ENCODE peak calls at places on chromosome 2, in six cellular contexts. R is cardiac muscle cell, O is GM20000, C is cardiac fibroblast, V is upper lobe of right lung, X is epithelial cell of proximal tubule. F is an unnamed sample.

GRCh38 chr2:41853427-41854191 is 194.2 kb upstream of the PKDCC start:
- DNase-seq in R (peak), O (peak), C (peak), V (no peak), X (no peak), F (peak)

GRCh38 chr2:65431417-65432226 is 777 bp downstream of the SPRED2 start:
- DNase-seq in R (peak), O (peak), C (peak), V (peak), X (no peak), F (peak)

GRCh38 chr2:159146930-159147666 is 139.4 kb downstream of the WDSUB1 start:
- DNase-seq in R (no peak), O (no peak), C (no peak), V (peak), X (no peak), F (no peak)

GRCh38 chr2:121237980-121238665 is 46.9 kb downstream of the TFCP2L1 start:
- DNase-seq in R (no peak), O (no peak), C (peak), V (peak), X (no peak), F (no peak)

GRCh38 chr2:99337931-99338580 is 867 bp downstream of the EIF5B start:
- DNase-seq in R (peak), O (peak), C (peak), V (no peak), X (no peak), F (peak)

GRCh38 chr2:7557376-7557775 is 640.2 kb downstream of the RNF144A start:
- DNase-seq in R (no peak), O (no peak), C (no peak), V (no peak), X (no peak), F (no peak)

GRCh38 chr2:149064365-149064841 is 25.9 kb downstream of the LYPD6B start:
- DNase-seq in R (no peak), O (no peak), C (no peak), V (no peak), X (no peak), F (no peak)

GRCh38 chr2:43239981-43240761 is 13.8 kb upstream of the ZFP36L2 start:
- DNase-seq in R (no peak), O (peak), C (no peak), V (no peak), X (no peak), F (peak)

GRCh38 chr2:2748399-2749205 is 417.5 kb upstream of the MYT1L start:
- DNase-seq in R (no peak), O (no peak), C (no peak), V (no peak), X (no peak), F (no peak)

GRCh38 chr2:33706410-33706809 is 107.3 kb upstream of the FAM98A start:
- DNase-seq in R (no peak), O (no peak), C (no peak), V (no peak), X (no peak), F (no peak)

GRCh38 chr2:102289129-102289528 is 22.2 kb upstream of the IL1RL1 start:
- DNase-seq in R (no peak), O (no peak), C (peak), V (no peak), X (no peak), F (no peak)

GRCh38 chr2:190762569-190762968 is 113.7 kb downstream of the NAB1 start:
- DNase-seq in R (no peak), O (no peak), C (no peak), V (no peak), X (no peak), F (no peak)

GRCh38 chr2:39027427-39027826 is 93.4 kb downstream of the SOS1 start:
- DNase-seq in R (no peak), O (no peak), C (no peak), V (no peak), X (no peak), F (no peak)

GRCh38 chr2:17877811-17878221 is 651 bp upstream of the KCNS3 start:
- DNase-seq in R (peak), O (peak), C (peak), V (no peak), X (no peak), F (peak)

GRCh38 chr2:216866515-216867095 is 6.7 kb upstream of the TNP1 start:
- DNase-seq in R (no peak), O (no peak), C (no peak), V (no peak), X (no peak), F (no peak)

GRCh38 chr2:136116111-136116812 is 1.7 kb downstream of the CXCR4 start:
- DNase-seq in R (no peak), O (peak), C (peak), V (peak), X (no peak), F (peak)
- TF ChIP-seq CTCF in R (no peak), O (no peak), C (no peak), V (no peak), X (no peak), F (no peak)

GRCh38 chr2:220458051-220458450 is 830.6 kb downstream of the SLC4A3 start:
- DNase-seq in R (no peak), O (no peak), C (no peak), V (no peak), X (no peak), F (no peak)

GRCh38 chr2:220463876-220464275 is 836.4 kb downstream of the SLC4A3 start:
- DNase-seq in R (no peak), O (no peak), C (no peak), V (no peak), X (no peak), F (no peak)

GRCh38 chr2:220455389-220455788 is 828.0 kb downstream of the SLC4A3 start:
- DNase-seq in R (no peak), O (no peak), C (no peak), V (no peak), X (no peak), F (no peak)

GRCh38 chr2:220465700-220466099 is 838.3 kb downstream of the SLC4A3 start:
- DNase-seq in R (no peak), O (no peak), C (no peak), V (no peak), X (no peak), F (no peak)

GRCh38 chr2:220460257-220460985 is 833.0 kb downstream of the SLC4A3 start:
- DNase-seq in R (no peak), O (no peak), C (peak), V (no peak), X (no peak), F (no peak)
- TF ChIP-seq CTCF in R (no peak), O (no peak), C (peak), V (no peak), X (peak), F (no peak)

GRCh38 chr2:215851091-215851490 is 162.3 kb downstream of the MREG start:
- DNase-seq in R (no peak), O (no peak), C (peak), V (no peak), X (no peak), F (no peak)
- TF ChIP-seq CTCF in R (no peak), O (no peak), C (no peak), V (no peak), X (no peak), F (no peak)

DNA sequence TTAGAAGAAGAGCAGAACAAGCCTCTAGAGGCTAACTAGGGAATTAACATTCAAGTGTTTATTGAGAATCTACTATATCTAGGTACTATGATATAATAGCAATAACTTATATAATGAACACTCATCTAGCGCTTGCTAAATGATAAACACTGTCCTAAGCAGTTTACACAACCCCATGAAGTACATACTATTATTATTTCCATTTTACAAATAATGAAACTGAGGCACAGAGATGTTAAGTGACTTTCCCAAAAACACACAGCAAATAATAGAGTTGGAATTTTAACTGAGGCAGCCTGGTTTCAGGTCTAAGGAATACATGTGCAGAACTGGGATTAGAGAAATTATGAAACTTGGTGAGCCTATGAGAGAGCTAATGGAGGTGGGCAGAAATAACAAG is 893.4 kb downstream of the CPS1 start:
- DNase-seq in R (no peak), O (no peak), C (no peak), V (no peak), X (no peak), F (no peak)
- TF ChIP-seq CTCF in R (no peak), O (no peak), C (no peak), V (no peak), X (no peak), F (no peak)

GRCh38 chr2:221635949-221636348 is 63.8 kb upstream of the EPHA4 start:
- DNase-seq in R (no peak), O (no peak), C (no peak), V (no peak), X (peak), F (no peak)
- TF ChIP-seq CTCF in R (no peak), O (no peak), C (no peak), V (peak), X (peak), F (no peak)

F was measured in GM13976.